ENCODE peak calls at places on chromosomes 6 and 20, in nine cellular contexts. One of them, this sample, is unnamed.

GRCh38 chr6:142843344-142843743 is 101.6 kb downstream of the HIVEP2 start:
- DNase-seq in effector memory CD8-positive, alpha-beta T cell: no peak
- DNase-seq in gastrocnemius medialis: no peak
- DNase-seq in right cardiac atrium: no peak
- DNase-seq in nucleus accumbens: no peak
- DNase-seq in AG09319: no peak
- DNase-seq in brain microvascular endothelial cell: no peak
- DNase-seq in NCI-H2171 treated with DMSO at 0.1 percent for 48 hours: no peak
- DNase-seq in HEK293T: no peak
- DNase-seq in this sample: no peak

GRCh38 chr20:10670521-10671220 is 3.1 kb downstream of the JAG1 start:
- DNase-seq in effector memory CD8-positive, alpha-beta T cell: no peak
- DNase-seq in gastrocnemius medialis: no peak
- DNase-seq in right cardiac atrium: no peak
- DNase-seq in nucleus accumbens: no peak
- DNase-seq in AG09319: no peak
- DNase-seq in brain microvascular endothelial cell: no peak
- DNase-seq in NCI-H2171 treated with DMSO at 0.1 percent for 48 hours: no peak
- DNase-seq in HEK293T: no peak
- DNase-seq in this sample: peak; percentile 57

GRCh38 chr20:63652192-63652980 is 838 bp downstream of the STMN3 start:
- DNase-seq in effector memory CD8-positive, alpha-beta T cell: no peak
- DNase-seq in gastrocnemius medialis: no peak
- DNase-seq in right cardiac atrium: peak; percentile 83
- DNase-seq in nucleus accumbens: no peak
- DNase-seq in AG09319: no peak
- DNase-seq in brain microvascular endothelial cell: no peak
- DNase-seq in NCI-H2171 treated with DMSO at 0.1 percent for 48 hours: peak; percentile 43
- DNase-seq in HEK293T: peak; percentile 29
- DNase-seq in this sample: peak; percentile 89

GRCh38 chr6:133590814-133591213 is 298.1 kb upstream of the TCF21 start:
- DNase-seq in effector memory CD8-positive, alpha-beta T cell: no peak
- DNase-seq in gastrocnemius medialis: no peak
- DNase-seq in right cardiac atrium: no peak
- DNase-seq in nucleus accumbens: no peak
- DNase-seq in AG09319: no peak
- DNase-seq in brain microvascular endothelial cell: no peak
- DNase-seq in NCI-H2171 treated with DMSO at 0.1 percent for 48 hours: peak; percentile 66
- DNase-seq in HEK293T: no peak
- DNase-seq in this sample: no peak

GRCh38 chr6:136129365-136129764 is 120.7 kb downstream of the MTFR2 start:
- DNase-seq in effector memory CD8-positive, alpha-beta T cell: no peak
- DNase-seq in gastrocnemius medialis: no peak
- DNase-seq in right cardiac atrium: no peak
- DNase-seq in nucleus accumbens: no peak
- DNase-seq in AG09319: no peak
- DNase-seq in brain microvascular endothelial cell: no peak
- DNase-seq in NCI-H2171 treated with DMSO at 0.1 percent for 48 hours: no peak
- DNase-seq in HEK293T: no peak
- DNase-seq in this sample: peak; percentile 28

GRCh38 chr20:58550661-58551060 is 35.5 kb upstream of the APCDD1L start:
- DNase-seq in effector memory CD8-positive, alpha-beta T cell: no peak
- DNase-seq in gastrocnemius medialis: no peak
- DNase-seq in right cardiac atrium: no peak
- DNase-seq in nucleus accumbens: no peak
- DNase-seq in AG09319: peak; percentile 46
- DNase-seq in brain microvascular endothelial cell: peak; percentile 77
- DNase-seq in NCI-H2171 treated with DMSO at 0.1 percent for 48 hours: no peak
- DNase-seq in HEK293T: no peak
- DNase-seq in this sample: no peak

GRCh38 chr6:21022343-21023107 is 488.3 kb downstream of the CDKAL1 start:
- DNase-seq in effector memory CD8-positive, alpha-beta T cell: no peak
- DNase-seq in gastrocnemius medialis: no peak
- DNase-seq in right cardiac atrium: no peak
- DNase-seq in nucleus accumbens: no peak
- DNase-seq in AG09319: no peak
- DNase-seq in brain microvascular endothelial cell: peak; percentile 51
- DNase-seq in NCI-H2171 treated with DMSO at 0.1 percent for 48 hours: no peak
- DNase-seq in HEK293T: peak; percentile 21
- DNase-seq in this sample: peak; percentile 80

GRCh38 chr6:32195902-32196681 is 3.6 kb upstream of the GPSM3 start:
- DNase-seq in effector memory CD8-positive, alpha-beta T cell: peak; percentile 43
- DNase-seq in gastrocnemius medialis: peak; percentile 72
- DNase-seq in right cardiac atrium: peak; percentile 98
- DNase-seq in nucleus accumbens: peak; percentile 95
- DNase-seq in AG09319: peak; percentile 59
- DNase-seq in brain microvascular endothelial cell: peak; percentile 91
- DNase-seq in NCI-H2171 treated with DMSO at 0.1 percent for 48 hours: peak; percentile 77
- DNase-seq in HEK293T: peak; percentile 62
- DNase-seq in this sample: peak; percentile 98

GRCh38 chr6:36788768-36789167 is 50.5 kb downstream of the CPNE5 start:
- DNase-seq in effector memory CD8-positive, alpha-beta T cell: no peak
- DNase-seq in gastrocnemius medialis: no peak
- DNase-seq in right cardiac atrium: peak; percentile 5
- DNase-seq in nucleus accumbens: peak; percentile 40
- DNase-seq in AG09319: no peak
- DNase-seq in brain microvascular endothelial cell: no peak
- DNase-seq in NCI-H2171 treated with DMSO at 0.1 percent for 48 hours: no peak
- DNase-seq in HEK293T: no peak
- DNase-seq in this sample: peak; percentile 21

GRCh38 chr6:43836507-43836906 is 66.5 kb downstream of the VEGFA start:
- DNase-seq in effector memory CD8-positive, alpha-beta T cell: no peak
- DNase-seq in gastrocnemius medialis: no peak
- DNase-seq in right cardiac atrium: no peak
- DNase-seq in nucleus accumbens: no peak
- DNase-seq in AG09319: no peak
- DNase-seq in brain microvascular endothelial cell: no peak
- DNase-seq in NCI-H2171 treated with DMSO at 0.1 percent for 48 hours: no peak
- DNase-seq in HEK293T: no peak
- DNase-seq in this sample: peak; percentile 22

GRCh38 chr6:88422831-88423230 is 256.7 kb upstream of the CNR1 start:
- DNase-seq in effector memory CD8-positive, alpha-beta T cell: no peak
- DNase-seq in gastrocnemius medialis: no peak
- DNase-seq in right cardiac atrium: no peak
- DNase-seq in nucleus accumbens: no peak
- DNase-seq in AG09319: no peak
- DNase-seq in brain microvascular endothelial cell: no peak
- DNase-seq in NCI-H2171 treated with DMSO at 0.1 percent for 48 hours: no peak
- DNase-seq in HEK293T: no peak
- DNase-seq in this sample: no peak

GRCh38 chr6:88983532-88983931 is 20.1 kb upstream of the RNGTT start:
- DNase-seq in effector memory CD8-positive, alpha-beta T cell: no peak
- DNase-seq in gastrocnemius medialis: no peak
- DNase-seq in right cardiac atrium: no peak
- DNase-seq in nucleus accumbens: no peak
- DNase-seq in AG09319: no peak
- DNase-seq in brain microvascular endothelial cell: peak; percentile 34
- DNase-seq in NCI-H2171 treated with DMSO at 0.1 percent for 48 hours: peak; percentile 20
- DNase-seq in HEK293T: peak; percentile 54
- DNase-seq in this sample: no peak

This sample was measured in kidney.